ENCODE peak calls at places on chromosomes 5 and 9, in ten cellular contexts. I is kidney, N is psoas muscle, V is mammary epithelial cell, F is A549, X is transverse colon, Y is fibroblast of pulmonary artery, E is right atrium auricular region, T is upper lobe of left lung, R is neural progenitor cell. Q is an unnamed sample.

GRCh38 chr5:88860501-88860900 is 22.5 kb downstream of the MEF2C start:
- DNase-seq in I (no peak), N (no peak), V (no peak), F (no peak), X (no peak), Y (peak), E (no peak), T (no peak), R (no peak), Q (no peak)

GRCh38 chr5:135578685-135579341 is at the start of gene CXCL14:
- DNase-seq in I (peak), N (peak), V (peak), F (no peak), X (peak), Y (peak), E (no peak), T (peak), R (peak), Q (no peak)

GRCh38 chr5:40717281-40717680 is 37.6 kb downstream of the PTGER4 start:
- DNase-seq in I (no peak), N (no peak), V (no peak), F (peak), X (no peak), Y (peak), E (no peak), T (no peak), R (no peak), Q (no peak)

GRCh38 chr5:76583163-76584047 is 39.8 kb downstream of the F2RL2 start:
- DNase-seq in I (no peak), N (no peak), V (no peak), F (peak), X (no peak), Y (peak), E (no peak), T (no peak), R (no peak), Q (no peak)

GRCh38 chr5:177301503-177302165 is 1.9 kb downstream of the RAB24 start:
- DNase-seq in I (peak), N (peak), V (peak), F (no peak), X (peak), Y (no peak), E (no peak), T (no peak), R (no peak), Q (no peak)

GRCh38 chr9:127569819-127570401 is 42.2 kb upstream of the STXBP1 start:
- DNase-seq in I (no peak), N (no peak), V (peak), F (peak), X (no peak), Y (peak), E (no peak), T (no peak), R (no peak), Q (no peak)

GRCh38 chr9:18393340-18394130 is 80.4 kb upstream of the ADAMTSL1 start:
- DNase-seq in I (peak), N (no peak), V (peak), F (peak), X (peak), Y (peak), E (no peak), T (no peak), R (no peak), Q (peak)

GRCh38 chr9:119391878-119392277 is 22.6 kb upstream of the BRINP1 start:
- DNase-seq in I (no peak), N (no peak), V (no peak), F (no peak), X (no peak), Y (no peak), E (no peak), T (no peak), R (no peak), Q (no peak)

GRCh38 chr5:68459093-68459492 is 243.5 kb downstream of the PIK3R1 start:
- DNase-seq in I (no peak), N (no peak), V (no peak), F (no peak), X (no peak), Y (no peak), E (no peak), T (no peak), R (no peak), Q (no peak)

GRCh38 chr9:4904322-4905134 is 80.5 kb upstream of the JAK2 start:
- DNase-seq in I (no peak), N (no peak), V (peak), F (peak), X (no peak), Y (peak), E (no peak), T (no peak), R (no peak), Q (no peak)

GRCh38 chr5:149060325-149060724 is 2.5 kb downstream of the SH3TC2 start:
- DNase-seq in I (no peak), N (no peak), V (peak), F (no peak), X (peak), Y (peak), E (no peak), T (no peak), R (no peak), Q (no peak)

GRCh38 chr5:151345187-151345807 is 2.1 kb downstream of the SLC36A2 start:
- DNase-seq in I (no peak), N (no peak), V (no peak), F (no peak), X (no peak), Y (no peak), E (no peak), T (no peak), R (peak), Q (no peak)

GRCh38 chr5:76689321-76690026 is 26.5 kb upstream of the F2R start:
- DNase-seq in I (no peak), N (no peak), V (peak), F (peak), X (no peak), Y (peak), E (no peak), T (no peak), R (no peak), Q (peak)

GRCh38 chr9:69818946-69819345 is 1.7 kb upstream of the CFAP95 start:
- DNase-seq in I (no peak), N (no peak), V (no peak), F (no peak), X (no peak), Y (no peak), E (no peak), T (no peak), R (no peak), Q (no peak)

GRCh38 chr9:98248737-98249474 is 6.5 kb downstream of the TBC1D2 start:
- DNase-seq in I (peak), N (peak), V (peak), F (peak), X (peak), Y (peak), E (peak), T (peak), R (no peak), Q (peak)

GRCh38 chr9:14865206-14865605 is 45.0 kb downstream of the FREM1 start:
- DNase-seq in I (no peak), N (no peak), V (no peak), F (no peak), X (no peak), Y (no peak), E (no peak), T (no peak), R (no peak), Q (no peak)

GRCh38 chr9:37390759-37391158 is 31.7 kb upstream of the GRHPR start:
- DNase-seq in I (no peak), N (no peak), V (peak), F (peak), X (peak), Y (peak), E (no peak), T (no peak), R (peak), Q (no peak)

GRCh38 chr9:121196389-121196788 is 5.3 kb downstream of the RAB14 start:
- DNase-seq in I (no peak), N (no peak), V (peak), F (no peak), X (no peak), Y (no peak), E (no peak), T (no peak), R (no peak), Q (no peak)

GRCh38 chr9:3329361-3329760 is 196.4 kb downstream of the RFX3 start:
- DNase-seq in I (no peak), N (no peak), V (peak), F (no peak), X (no peak), Y (peak), E (no peak), T (no peak), R (no peak), Q (no peak)

GRCh38 chr9:101620452-101620851 is 25.7 kb upstream of the PPP3R2 start:
- DNase-seq in I (no peak), N (no peak), V (no peak), F (no peak), X (no peak), Y (no peak), E (no peak), T (no peak), R (no peak), Q (no peak)

GRCh38 chr5:175288048-175288621 is 155.8 kb downstream of the DRD1 start:
- DNase-seq in I (no peak), N (no peak), V (no peak), F (peak), X (no peak), Y (peak), E (no peak), T (no peak), R (no peak), Q (no peak)

GRCh38 chr5:138961711-138962110 is 86.6 kb upstream of the LRRTM2 start:
- DNase-seq in I (no peak), N (no peak), V (no peak), F (no peak), X (no peak), Y (no peak), E (no peak), T (no peak), R (no peak), Q (no peak)

GRCh38 chr5:166382031-166382430 is 1909.4 kb upstream of the WWC1 start:
- DNase-seq in I (no peak), N (no peak), V (no peak), F (no peak), X (no peak), Y (no peak), E (no peak), T (no peak), R (peak), Q (no peak)

GRCh38 chr5:83914662-83915418 is 194.2 kb upstream of the HAPLN1 start:
- DNase-seq in I (no peak), N (no peak), V (no peak), F (no peak), X (no peak), Y (peak), E (no peak), T (no peak), R (no peak), Q (no peak)

GRCh38 chr9:137136926-137137607 is 1.9 kb upstream of the GRIN1 start:
- DNase-seq in I (no peak), N (no peak), V (no peak), F (no peak), X (no peak), Y (no peak), E (no peak), T (peak), R (no peak), Q (no peak)

GRCh38 chr9:70159630-70160029 is 99.1 kb upstream of the SMC5 start:
- DNase-seq in I (no peak), N (no peak), V (no peak), F (no peak), X (no peak), Y (no peak), E (no peak), T (no peak), R (no peak), Q (no peak)

GRCh38 chr5:170546257-170546656 is 42.4 kb downstream of the KCNIP1 start:
- DNase-seq in I (no peak), N (no peak), V (no peak), F (no peak), X (no peak), Y (no peak), E (no peak), T (no peak), R (no peak), Q (no peak)

GRCh38 chr5:128236334-128236733 is 152.8 kb downstream of the SLC12A2 start:
- DNase-seq in I (no peak), N (no peak), V (no peak), F (no peak), X (no peak), Y (no peak), E (no peak), T (no peak), R (no peak), Q (no peak)

GRCh38 chr5:57642698-57643097 is 160.1 kb upstream of the ACTBL2 start:
- DNase-seq in I (no peak), N (no peak), V (no peak), F (no peak), X (no peak), Y (no peak), E (no peak), T (no peak), R (no peak), Q (no peak)

GRCh38 chr9:137156567-137157375 is 13.1 kb downstream of the LRRC26 start:
- DNase-seq in I (no peak), N (no peak), V (no peak), F (peak), X (peak), Y (peak), E (no peak), T (peak), R (peak), Q (no peak)

GRCh38 chr5:59831341-59831989 is 62.1 kb downstream of the PDE4D start:
- DNase-seq in I (no peak), N (no peak), V (no peak), F (no peak), X (no peak), Y (peak), E (no peak), T (no peak), R (no peak), Q (no peak)

GRCh38 chr5:58450811-58451629 is 8.9 kb downstream of the PLK2 start:
- DNase-seq in I (no peak), N (no peak), V (peak), F (no peak), X (no peak), Y (peak), E (no peak), T (no peak), R (no peak), Q (no peak)

GRCh38 chr9:21728781-21729180 is 73.7 kb upstream of the MTAP start:
- DNase-seq in I (no peak), N (no peak), V (no peak), F (peak), X (no peak), Y (peak), E (no peak), T (no peak), R (no peak), Q (no peak)

GRCh38 chr9:38419216-38419615 is 5.0 kb downstream of the IGFBPL1 start:
- DNase-seq in I (no peak), N (no peak), V (no peak), F (no peak), X (no peak), Y (no peak), E (no peak), T (no peak), R (peak), Q (no peak)

GRCh38 chr9:34126207-34127034 is at the start of gene DCAF12:
- DNase-seq in I (peak), N (peak), V (peak), F (peak), X (peak), Y (peak), E (peak), T (peak), R (peak), Q (peak)
- TF ChIP-seq CTCF in I (no peak), N (peak), V (no peak), F (no peak), X (peak), Y (no peak), E (no peak), T (peak), R (peak), Q (no peak)

GRCh38 chr9:129415031-129415953 is 205.6 kb downstream of the C9orf50 start:
- DNase-seq in I (no peak), N (peak), V (no peak), F (peak), X (no peak), Y (no peak), E (no peak), T (no peak), R (no peak), Q (no peak)
- H3K4me3 ChIP-seq in I (no peak), N (no peak), V (no peak), F (no peak), X (no peak), Y (no peak), E (no peak), T (no peak), R (no peak), Q (no peak)

DNA sequence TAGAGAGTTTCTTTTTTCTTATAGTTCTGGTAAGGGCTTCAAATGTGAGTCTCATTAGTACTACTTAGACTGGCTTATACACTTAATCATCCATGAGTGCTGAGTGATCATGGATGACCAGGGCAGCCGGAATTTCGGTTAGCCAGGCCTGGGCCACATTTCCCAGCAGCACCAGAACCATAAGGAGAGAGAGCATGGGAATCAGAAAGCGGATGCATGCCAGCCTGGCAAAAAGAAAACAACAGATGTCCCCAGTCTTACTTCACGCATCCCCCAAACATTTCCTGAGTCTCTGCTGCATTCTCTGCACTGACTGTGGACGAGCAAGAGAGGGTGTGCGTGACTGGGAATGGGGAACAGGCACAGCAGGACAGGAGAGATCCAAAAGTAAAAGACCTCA is 371.1 kb upstream of the ZNF608 start:
- DNase-seq in I (no peak), N (no peak), V (no peak), F (no peak), X (no peak), Y (no peak), E (no peak), T (no peak), R (no peak), Q (no peak)
- TF ChIP-seq CTCF in I (no peak), N (no peak), V (no peak), F (no peak), X (no peak), Y (no peak), E (no peak), T (no peak), R (no peak), Q (no peak)

GRCh38 chr9:89814340-89815040 is 209.7 kb downstream of the GADD45G start:
- DNase-seq in I (no peak), N (no peak), V (no peak), F (no peak), X (no peak), Y (peak), E (peak), T (no peak), R (peak), Q (no peak)
- H3K4me3 ChIP-seq in I (no peak), N (no peak), V (no peak), F (no peak), X (no peak), Y (no peak), E (no peak), T (no peak), R (no peak), Q (no peak)

GRCh38 chr5:93294184-93294583 is 286.8 kb downstream of the NR2F1-AS1 start:
- DNase-seq in I (no peak), N (no peak), V (peak), F (no peak), X (no peak), Y (peak), E (no peak), T (no peak), R (no peak), Q (no peak)

GRCh38 chr5:93294996-93295395 is 286.0 kb downstream of the NR2F1-AS1 start:
- DNase-seq in I (no peak), N (no peak), V (no peak), F (no peak), X (no peak), Y (no peak), E (no peak), T (no peak), R (no peak), Q (no peak)

GRCh38 chr5:93285461-93285860 is 295.6 kb downstream of the NR2F1-AS1 start:
- DNase-seq in I (no peak), N (no peak), V (no peak), F (no peak), X (no peak), Y (peak), E (no peak), T (no peak), R (no peak), Q (no peak)

DNA sequence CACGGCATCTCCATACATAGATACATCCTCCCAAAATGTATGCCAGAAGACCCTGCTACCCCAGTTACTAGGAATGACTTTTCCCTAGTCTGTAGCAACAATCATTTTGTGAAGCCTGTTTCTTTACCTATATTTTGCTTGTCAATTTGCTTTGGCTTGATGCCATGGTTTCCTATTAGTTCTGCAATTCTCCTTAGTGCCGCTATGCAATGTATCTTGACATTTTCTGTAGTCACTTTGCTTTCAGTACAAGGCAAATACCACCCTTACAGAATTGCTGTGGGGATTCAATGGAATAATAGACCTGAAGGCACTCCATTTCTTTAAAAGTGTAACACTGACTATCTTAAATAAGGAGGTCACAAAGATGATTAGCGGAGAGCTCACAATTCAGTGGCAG is 291.1 kb downstream of the NR2F1-AS1 start:
- DNase-seq in I (no peak), N (no peak), V (no peak), F (no peak), X (no peak), Y (no peak), E (no peak), T (no peak), R (no peak), Q (no peak)
- TF ChIP-seq CTCF in I (no peak), N (no peak), V (no peak), F (no peak), X (no peak), Y (no peak), E (no peak), T (no peak), R (no peak), Q (no peak)

DNA sequence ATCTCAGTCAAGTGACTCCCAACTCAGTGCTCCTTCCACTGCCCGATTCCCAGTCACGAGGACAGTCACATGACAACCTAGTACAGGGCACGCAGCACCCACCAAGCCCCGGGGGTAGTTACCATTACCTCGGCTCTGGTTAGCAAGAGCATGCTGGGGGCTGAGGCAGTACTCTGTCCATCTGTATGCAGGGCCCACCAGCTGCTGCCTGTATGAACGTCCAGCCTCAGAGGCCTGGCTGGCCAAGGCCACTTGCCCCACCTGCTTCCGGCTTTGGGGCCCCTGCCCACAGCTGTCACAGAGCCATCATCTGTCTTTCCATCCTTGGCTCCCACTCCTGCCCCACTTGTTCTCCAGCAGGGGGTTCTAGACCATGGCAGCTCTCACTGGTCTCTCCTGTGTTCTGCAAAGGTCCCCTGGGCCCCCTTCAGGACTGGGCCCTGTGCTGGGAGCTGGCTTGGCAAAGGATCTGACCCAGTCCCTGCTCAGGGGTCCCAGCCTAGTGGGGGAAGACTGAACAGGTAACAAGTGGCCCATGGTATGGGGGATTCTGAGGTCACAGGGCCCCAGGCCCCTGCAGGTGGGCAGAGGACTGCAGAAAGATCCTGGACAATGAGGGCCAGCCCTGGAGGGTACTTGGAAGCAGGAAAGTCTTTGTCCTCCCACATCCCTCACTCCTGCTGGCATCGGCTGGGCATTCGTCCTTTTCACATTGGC is 3.3 kb downstream of the RPL35 start:
- DNase-seq in I (no peak), N (no peak), V (no peak), F (no peak), X (no peak), Y (no peak), E (no peak), T (peak), R (no peak), Q (no peak)
- H3K4me3 ChIP-seq in I (no peak), N (no peak), V (no peak), F (no peak), X (no peak), Y (no peak), E (no peak), T (no peak), R (no peak), Q (peak)

GRCh38 chr5:178417391-178417811 is 172.8 kb downstream of the COL23A1 start:
- DNase-seq in I (peak), N (no peak), V (no peak), F (no peak), X (no peak), Y (no peak), E (no peak), T (no peak), R (no peak), Q (no peak)
- TF ChIP-seq CTCF in I (no peak), N (no peak), V (no peak), F (no peak), X (no peak), Y (no peak), E (no peak), T (no peak), R (no peak), Q (no peak)

GRCh38 chr9:109035684-109036423 is 22.6 kb upstream of the CTNNAL1 start:
- DNase-seq in I (no peak), N (no peak), V (peak), F (peak), X (no peak), Y (peak), E (peak), T (no peak), R (no peak), Q (peak)
- H3K4me3 ChIP-seq in I (no peak), N (no peak), V (no peak), F (no peak), X (no peak), Y (no peak), E (no peak), T (no peak), R (no peak), Q (no peak)